ENCODE peak calls at places on chromosome 9, in eight cellular contexts. L, X, T, B, A, R, C and O are unnamed samples.

GRCh38 chr9:2356391-2356790 is 265.2 kb upstream of the VLDLR start:
- DNase-seq in L (no peak), X (no peak), T (no peak), B (no peak), A (no peak), R (no peak), C (no peak), O (no peak)

GRCh38 chr9:35380016-35380415 is 109.9 kb upstream of the RUSC2 start:
- DNase-seq in L (no peak), X (no peak), T (no peak), B (no peak), A (no peak), R (no peak), C (no peak), O (no peak)

GRCh38 chr9:89138463-89139390 is 39.9 kb downstream of the SHC3 start:
- DNase-seq in L (no peak), X (no peak), T (no peak), B (no peak), A (no peak), R (no peak), C (no peak), O (no peak)

GRCh38 chr9:97283768-97284167 is 23.7 kb upstream of the CCDC180 start:
- DNase-seq in L (no peak), X (no peak), T (no peak), B (no peak), A (no peak), R (no peak), C (no peak), O (no peak)

GRCh38 chr9:133568186-133568585 is 33.7 kb downstream of the ADAMTSL2 start:
- DNase-seq in L (no peak), X (no peak), T (no peak), B (no peak), A (no peak), R (no peak), C (no peak), O (no peak)

GRCh38 chr9:99732715-99733114 is 89.0 kb upstream of the NR4A3 start:
- DNase-seq in L (no peak), X (no peak), T (no peak), B (no peak), A (no peak), R (no peak), C (no peak), O (no peak)

GRCh38 chr9:93965830-93966577 is 10.8 kb upstream of the BARX1 start:
- DNase-seq in L (no peak), X (no peak), T (no peak), B (peak; percentile 44), A (peak; percentile 77), R (no peak), C (no peak), O (no peak)

GRCh38 chr9:114869845-114870244 is 60.5 kb downstream of the TNFSF8 start:
- DNase-seq in L (no peak), X (no peak), T (no peak), B (peak; percentile 64), A (no peak), R (no peak), C (peak; percentile 31), O (no peak)

GRCh38 chr9:130735566-130735965 is 42.0 kb downstream of the EXOSC2 start:
- DNase-seq in L (no peak), X (no peak), T (no peak), B (no peak), A (no peak), R (no peak), C (no peak), O (no peak)

GRCh38 chr9:7760014-7760415 is 39.6 kb downstream of the DMAC1 start:
- DNase-seq in L (no peak), X (no peak), T (no peak), B (no peak), A (no peak), R (no peak), C (no peak), O (no peak)

GRCh38 chr9:134965851-134966250 is 48.1 kb upstream of the FCN1 start:
- DNase-seq in L (no peak), X (no peak), T (no peak), B (no peak), A (no peak), R (no peak), C (no peak), O (no peak)

GRCh38 chr9:129776938-129777768 is 24.3 kb upstream of the PTGES start:
- DNase-seq in L (peak; percentile 99), X (no peak), T (peak; percentile 66), B (peak; percentile 19), A (peak; percentile 59), R (peak; percentile 80), C (no peak), O (no peak)

GRCh38 chr9:79685576-79685975 is 113.8 kb downstream of the TLE4 start:
- DNase-seq in L (no peak), X (no peak), T (no peak), B (no peak), A (no peak), R (no peak), C (no peak), O (no peak)

GRCh38 chr9:107760469-107761242 is 271.1 kb upstream of the KLF4 start:
- DNase-seq in L (no peak), X (no peak), T (no peak), B (no peak), A (peak; percentile 14), R (no peak), C (no peak), O (no peak)

GRCh38 chr9:134319306-134320194 is 6.7 kb upstream of the RXRA start:
- DNase-seq in L (no peak), X (no peak), T (no peak), B (no peak), A (no peak), R (no peak), C (no peak), O (no peak)

GRCh38 chr9:127825319-127826051 is 22.8 kb downstream of the FPGS start:
- DNase-seq in L (peak; percentile 50), X (no peak), T (no peak), B (no peak), A (peak; percentile 84), R (no peak), C (no peak), O (peak; percentile 85)